ENCODE peak calls at places on chromosome 15, in ten cellular contexts. D is upper lobe of left lung, J is transverse colon, F is stomach, X is sigmoid colon, G is A549, V is esophagus muscularis mucosa, K is GM12878, L is suprapubic skin, Q is H1. W is an unnamed sample.

GRCh38 chr15:40081691-40082194 is 26.9 kb downstream of the BMF start:
- DNase-seq in D (no peak), J (peak; percentile 77), F (peak; percentile 72), X (peak; percentile 86), G (no peak), V (no peak), K (no peak), L (peak; percentile 89), Q (no peak), W (peak; percentile 71)

GRCh38 chr15:29103825-29104565 is 165.6 kb downstream of the NSMCE3 start:
- DNase-seq in D (peak; percentile 93), J (peak; percentile 58), F (peak; percentile 44), X (peak; percentile 78), G (peak; percentile 70), V (no peak), K (no peak), L (no peak), Q (peak; percentile 66), W (peak; percentile 73)

GRCh38 chr15:48060396-48060795 is 60.4 kb upstream of the SLC24A5 start:
- DNase-seq in D (no peak), J (no peak), F (no peak), X (no peak), G (no peak), V (no peak), K (no peak), L (no peak), Q (no peak), W (no peak)

GRCh38 chr15:28901987-28902745 is 16.4 kb downstream of the APBA2 start:
- DNase-seq in D (no peak), J (no peak), F (no peak), X (no peak), G (no peak), V (no peak), K (no peak), L (peak; percentile 67), Q (no peak), W (no peak)

GRCh38 chr15:80929225-80929624 is 60.4 kb downstream of the MESD start:
- DNase-seq in D (no peak), J (no peak), F (no peak), X (no peak), G (no peak), V (no peak), K (no peak), L (no peak), Q (no peak), W (no peak)

GRCh38 chr15:34879112-34879511 is 83.8 kb upstream of the ACTC1 start:
- DNase-seq in D (no peak), J (no peak), F (no peak), X (no peak), G (no peak), V (no peak), K (no peak), L (no peak), Q (no peak), W (no peak)

GRCh38 chr15:67685008-67685599 is 140.2 kb upstream of the SKOR1 start:
- DNase-seq in D (no peak), J (no peak), F (no peak), X (no peak), G (no peak), V (no peak), K (no peak), L (no peak), Q (no peak), W (no peak)

GRCh38 chr15:68411276-68411675 is 20.7 kb downstream of the ITGA11 start:
- DNase-seq in D (no peak), J (no peak), F (no peak), X (no peak), G (no peak), V (no peak), K (no peak), L (peak; percentile 57), Q (no peak), W (no peak)

GRCh38 chr15:51098331-51098619 is 3.6 kb upstream of the TNFAIP8L3 start:
- DNase-seq in D (no peak), J (no peak), F (no peak), X (no peak), G (no peak), V (no peak), K (no peak), L (no peak), Q (no peak), W (no peak)

GRCh38 chr15:51097553-51098330 is 3.0 kb upstream of the TNFAIP8L3 start:
- DNase-seq in D (no peak), J (no peak), F (no peak), X (no peak), G (no peak), V (peak; percentile 55), K (no peak), L (no peak), Q (no peak), W (no peak)

GRCh38 chr15:51103330-51103729 is 8.6 kb upstream of the TNFAIP8L3 start:
- DNase-seq in D (no peak), J (no peak), F (no peak), X (no peak), G (no peak), V (no peak), K (no peak), L (no peak), Q (no peak), W (no peak)

GRCh38 chr15:51099185-51099584 is 4.5 kb upstream of the TNFAIP8L3 start:
- DNase-seq in D (no peak), J (no peak), F (no peak), X (no peak), G (no peak), V (no peak), K (no peak), L (no peak), Q (no peak), W (no peak)

GRCh38 chr15:51100785-51101489 is 6.2 kb upstream of the TNFAIP8L3 start:
- DNase-seq in D (no peak), J (no peak), F (no peak), X (no peak), G (no peak), V (no peak), K (no peak), L (no peak), Q (no peak), W (no peak)
- TF ChIP-seq CTCF in D (no peak), J (no peak), F (no peak), X (no peak), G (no peak), V (no peak), K (no peak), L (no peak), Q (peak; percentile 47), W (no peak)

DNA sequence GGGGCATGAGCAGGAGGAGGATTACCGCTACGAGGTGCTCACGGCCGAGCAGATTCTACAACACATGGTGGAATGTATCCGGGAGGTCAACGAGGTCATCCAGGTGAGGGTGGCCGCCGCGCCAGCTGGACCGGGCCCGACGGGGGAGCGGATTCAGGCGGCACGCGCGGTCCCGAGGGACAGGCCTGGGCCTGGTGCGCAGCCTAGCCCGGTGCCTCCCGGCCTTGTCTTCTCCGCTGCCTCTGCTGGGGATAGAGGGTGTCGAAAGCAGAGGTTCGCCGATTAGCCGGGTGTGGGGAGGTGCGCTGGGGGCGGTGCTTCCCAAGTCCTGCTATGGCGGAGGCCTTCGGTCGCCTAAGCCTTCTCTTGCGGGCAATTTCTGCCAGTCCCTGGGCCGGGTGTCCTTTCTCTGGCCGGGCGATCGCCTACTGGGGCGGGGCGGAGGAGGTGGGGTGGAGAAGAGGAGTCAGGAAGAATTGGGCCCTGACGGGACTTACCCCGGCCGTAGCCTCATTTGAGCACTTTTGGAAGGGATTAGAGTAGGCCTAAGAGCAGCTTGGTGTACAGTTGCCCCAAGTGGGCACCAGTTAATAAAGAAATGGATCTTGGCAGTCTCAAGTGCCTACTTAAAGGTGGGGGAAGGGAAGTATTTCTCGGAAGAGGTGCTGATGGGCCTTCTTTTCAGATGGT is 927 bp downstream of the ARIH1 start:
- DNase-seq in D (peak; percentile 93), J (peak; percentile 85), F (peak; percentile 81), X (peak; percentile 92), G (peak; percentile 70), V (peak; percentile 97), K (peak; percentile 35), L (peak; percentile 94), Q (peak; percentile 21), W (peak; percentile 84)
- TF ChIP-seq POLR2A in D (no peak), J (peak; percentile 89), F (peak; percentile 54), X (peak; percentile 48), G (peak; percentile 47), V (peak; percentile 22), K (peak; percentile 90), L (peak; percentile 77), Q (peak; percentile 22), W (peak; percentile 70)

GRCh38 chr15:38883987-38884386 is 319.4 kb upstream of the RASGRP1 start:
- DNase-seq in D (no peak), J (no peak), F (no peak), X (no peak), G (no peak), V (no peak), K (no peak), L (no peak), Q (no peak), W (no peak)

GRCh38 chr15:38882226-38882625 is 317.6 kb upstream of the RASGRP1 start:
- DNase-seq in D (no peak), J (no peak), F (no peak), X (no peak), G (no peak), V (no peak), K (no peak), L (no peak), Q (no peak), W (no peak)

GRCh38 chr15:38886315-38887163 is 321.9 kb upstream of the RASGRP1 start:
- DNase-seq in D (no peak), J (no peak), F (no peak), X (no peak), G (peak; percentile 40), V (no peak), K (no peak), L (no peak), Q (no peak), W (no peak)

GRCh38 chr15:38885477-38885952 is 320.9 kb upstream of the RASGRP1 start:
- DNase-seq in D (no peak), J (no peak), F (no peak), X (no peak), G (no peak), V (no peak), K (no peak), L (no peak), Q (no peak), W (no peak)

GRCh38 chr15:38885001-38885400 is 320.4 kb upstream of the RASGRP1 start:
- DNase-seq in D (no peak), J (no peak), F (no peak), X (no peak), G (no peak), V (no peak), K (no peak), L (no peak), Q (no peak), W (no peak)
- TF ChIP-seq EP300 in D (no peak), J (no peak), F (no peak), X (no peak), G (no peak), V (no peak), K (no peak), L (no peak), Q (no peak), W (no peak)

DNA sequence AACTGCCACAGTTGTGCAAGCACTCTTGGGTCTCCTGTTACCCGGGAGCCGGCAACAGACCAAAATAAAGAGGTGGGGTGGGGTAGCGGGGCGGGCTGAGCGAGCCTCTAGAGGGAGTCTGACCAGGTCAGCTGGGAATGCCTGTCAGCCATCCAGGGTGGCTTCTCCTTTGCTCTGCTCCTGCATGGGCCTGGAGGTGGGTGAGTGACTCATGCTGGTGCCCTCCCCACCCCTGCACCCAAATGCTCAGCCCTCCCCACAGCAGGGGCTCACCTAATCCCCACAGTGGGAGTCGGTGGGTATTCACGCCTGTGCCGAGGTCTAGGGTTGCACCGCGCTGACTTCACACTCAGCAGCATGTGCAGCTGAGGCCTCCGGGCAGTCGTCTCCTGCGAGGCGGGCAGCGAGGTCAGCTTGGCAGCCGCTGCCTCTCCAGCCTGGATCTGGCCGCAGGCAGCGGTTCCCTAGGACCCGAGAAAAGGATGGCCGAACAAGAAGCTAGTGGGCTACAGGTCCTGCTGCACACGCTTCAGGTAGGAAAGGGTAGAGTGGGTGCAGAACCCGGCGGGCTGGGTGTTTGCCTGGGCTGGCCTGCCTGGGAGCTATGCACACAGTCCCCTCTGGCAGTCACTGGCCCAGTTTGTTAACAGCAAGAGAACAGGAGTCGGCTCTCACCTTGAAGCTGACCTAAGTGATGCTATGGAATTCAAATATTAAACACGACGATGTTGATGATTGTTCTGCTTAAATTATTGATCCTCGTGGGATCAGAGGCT is at the start of gene AGBL1:
- DNase-seq in D (peak; percentile 64), J (no peak), F (no peak), X (no peak), G (no peak), V (peak; percentile 90), K (no peak), L (no peak), Q (peak; percentile 7), W (no peak)
- TF ChIP-seq CTCF in D (no peak), J (no peak), F (no peak), X (no peak), G (no peak), V (no peak), K (no peak), L (no peak), Q (peak; percentile 2), W (no peak)

W was measured in ovary.